ENCODE peak calls at places on chromosomes 3 and 15, in five cellular contexts. L is cardiac muscle cell; Z is testis; X is neural progenitor cell; A is CD4-positive, alpha-beta T cell. G is an unnamed sample.
A peak's percentile ranks its signal among the peaks of the same experiment; 100 is the strongest.

GRCh38 chr3:124584552-124585391 is 145.5 kb upstream of the UMPS start:
- DNase-seq in L (peak; percentile 91), Z (peak; percentile 74), X (peak; percentile 90), A (peak; percentile 38), G (peak; percentile 35)

GRCh38 chr3:36193448-36193847 is 186.9 kb upstream of the STAC start:
- DNase-seq in L (no peak), Z (no peak), X (no peak), A (no peak), G (no peak)

GRCh38 chr3:131762981-131763380 is 260.2 kb upstream of the MRPL3 start:
- DNase-seq in L (no peak), Z (no peak), X (no peak), A (no peak), G (no peak)

GRCh38 chr3:42518800-42519567 is 16.5 kb downstream of the VIPR1 start:
- DNase-seq in L (peak; percentile 19), Z (no peak), X (peak; percentile 58), A (peak; percentile 50), G (no peak)

GRCh38 chr3:46090161-46090591 is 62.9 kb upstream of the XCR1 start:
- DNase-seq in L (no peak), Z (no peak), X (no peak), A (no peak), G (peak; percentile 42)

GRCh38 chr3:69699183-69699582 is 40.1 kb upstream of the MITF start:
- DNase-seq in L (no peak), Z (no peak), X (no peak), A (no peak), G (no peak)

GRCh38 chr3:69665026-69665739 is 74.1 kb upstream of the MITF start:
- DNase-seq in L (peak; percentile 55), Z (no peak), X (no peak), A (no peak), G (no peak)

GRCh38 chr3:127768346-127769008 is 53.8 kb downstream of the MGLL start:
- DNase-seq in L (no peak), Z (no peak), X (no peak), A (no peak), G (no peak)

GRCh38 chr15:74651251-74651741 is 35.7 kb downstream of the CLK3 start:
- DNase-seq in L (no peak), Z (no peak), X (no peak), A (no peak), G (no peak)

GRCh38 chr3:143138948-143139347 is 19.4 kb downstream of the CHST2 start:
- DNase-seq in L (no peak), Z (no peak), X (no peak), A (no peak), G (no peak)

GRCh38 chr15:92959219-92959618 is 59.1 kb downstream of the CHD2 start:
- DNase-seq in L (no peak), Z (no peak), X (no peak), A (no peak), G (no peak)

GRCh38 chr15:35874260-35874905 is 328.4 kb upstream of the DPH6 start:
- DNase-seq in L (no peak), Z (no peak), X (no peak), A (no peak), G (no peak)

GRCh38 chr3:29293371-29293770 is 12.5 kb downstream of the RBMS3 start:
- DNase-seq in L (no peak), Z (no peak), X (no peak), A (no peak), G (no peak)

GRCh38 chr3:24128195-24129005 is 183.3 kb downstream of the NR1D2 start:
- DNase-seq in L (no peak), Z (no peak), X (no peak), A (no peak), G (no peak)

GRCh38 chr3:57961828-57962447 is 46.3 kb upstream of the FLNB start:
- DNase-seq in L (no peak), Z (no peak), X (no peak), A (no peak), G (no peak)

GRCh38 chr15:96369351-96369750 is 38.9 kb downstream of the NR2F2 start:
- DNase-seq in L (no peak), Z (no peak), X (no peak), A (no peak), G (no peak)

GRCh38 chr15:56679247-56679646 is 54.1 kb downstream of the ZNF280D start:
- DNase-seq in L (no peak), Z (no peak), X (no peak), A (no peak), G (no peak)

GRCh38 chr15:35728176-35728938 is 182.4 kb upstream of the DPH6 start:
- DNase-seq in L (no peak), Z (no peak), X (no peak), A (no peak), G (no peak)

GRCh38 chr3:197956626-197956988 is 3.4 kb upstream of the LMLN start:
- DNase-seq in L (no peak), Z (no peak), X (no peak), A (no peak), G (no peak)

GRCh38 chr15:77959094-77959879 is 118.2 kb downstream of the TBC1D2B start:
- DNase-seq in L (peak; percentile 79), Z (peak; percentile 83), X (peak; percentile 80), A (peak; percentile 81), G (peak; percentile 85)

GRCh38 chr15:32959077-32959476 is 235.4 kb downstream of the FMN1 start:
- DNase-seq in L (no peak), Z (no peak), X (no peak), A (no peak), G (no peak)

GRCh38 chr15:100665570-100665969 is 63.2 kb downstream of the ASB7 start:
- DNase-seq in L (no peak), Z (peak; percentile 49), X (no peak), A (no peak), G (no peak)

GRCh38 chr3:28915711-28916481 is 365.0 kb upstream of the RBMS3 start:
- DNase-seq in L (peak; percentile 45), Z (peak; percentile 21), X (peak; percentile 65), A (no peak), G (no peak)

GRCh38 chr3:97009427-97010019 is 195.1 kb downstream of the EPHA6 start:
- DNase-seq in L (no peak), Z (no peak), X (peak; percentile 84), A (no peak), G (no peak)

GRCh38 chr3:76470285-76470684 is 569.6 kb upstream of the ROBO2 start:
- DNase-seq in L (no peak), Z (no peak), X (no peak), A (no peak), G (no peak)

GRCh38 chr3:129235310-129235917 is 14.0 kb upstream of the COPG1 start:
- DNase-seq in L (no peak), Z (no peak), X (no peak), A (no peak), G (no peak)

GRCh38 chr3:69009559-69010410 is 3.7 kb downstream of the EOGT start:
- DNase-seq in L (no peak), Z (no peak), X (peak; percentile 51), A (no peak), G (no peak)

GRCh38 chr3:49939858-49940666 is at the start of gene RBM6:
- DNase-seq in L (peak; percentile 98), Z (peak; percentile 99), X (peak; percentile 99), A (peak; percentile 93), G (peak; percentile 98)
- TF ChIP-seq CTCF in L (no peak), Z (no peak), X (no peak), A (no peak), G (no peak)

DNA sequence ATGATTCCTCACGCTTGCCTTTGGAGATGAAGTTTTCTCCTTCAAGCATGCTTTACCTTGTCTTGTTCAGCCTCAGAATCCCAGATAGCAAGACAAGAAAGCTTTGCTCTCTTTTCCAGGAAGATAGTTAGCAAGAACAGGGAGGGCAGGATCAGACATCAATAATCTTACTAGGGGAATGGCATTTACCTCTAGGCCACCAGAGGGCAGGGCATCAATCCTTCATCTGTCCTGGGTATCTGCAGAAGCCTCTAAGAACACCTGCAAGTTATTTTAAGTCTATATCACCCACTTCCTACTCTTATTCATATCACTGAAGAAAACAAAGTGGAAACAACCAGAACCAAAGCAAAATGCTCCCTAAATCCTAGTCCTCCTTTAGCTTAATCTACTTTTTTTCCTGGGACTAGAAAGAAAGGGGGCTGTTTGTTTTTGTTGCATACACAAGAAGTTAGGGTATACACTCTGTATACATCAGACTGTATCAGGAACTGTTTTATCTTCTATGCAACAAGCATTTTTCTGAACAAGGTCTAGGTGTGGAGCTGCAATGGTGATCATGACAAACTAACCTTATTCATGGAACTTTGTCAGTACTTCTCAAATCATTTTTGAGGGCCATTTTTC is 862.5 kb downstream of the CADM2 start:
- DNase-seq in L (peak; percentile 62), Z (peak; percentile 60), X (peak; percentile 59), A (no peak), G (peak; percentile 7)
- TF ChIP-seq CTCF in L (no peak), Z (peak; percentile 35), X (peak; percentile 81), A (no peak), G (peak; percentile 40)

DNA sequence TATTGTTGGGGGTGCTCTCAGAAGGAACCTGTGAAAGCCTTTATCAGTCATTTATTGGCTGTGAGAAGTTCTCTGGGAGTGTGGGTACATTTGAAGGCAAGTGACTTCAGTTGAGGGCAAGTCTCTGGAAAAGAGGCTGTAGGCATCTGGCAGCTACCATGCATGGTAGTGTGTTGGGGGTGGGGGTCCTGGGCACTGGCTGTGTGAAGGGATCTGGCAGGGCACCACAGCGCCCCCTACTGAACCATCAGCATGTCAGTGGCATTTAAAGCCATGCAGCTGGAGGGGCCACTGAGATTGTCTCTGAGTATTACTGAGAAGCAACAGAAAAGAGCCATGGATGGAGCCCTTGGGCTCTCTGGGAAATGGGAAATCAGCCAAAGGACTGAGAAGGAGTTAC is 30.6 kb downstream of the CRTAP start:
- DNase-seq in L (no peak), Z (peak; percentile 48), X (peak; percentile 69), A (no peak), G (peak; percentile 43)
- TF ChIP-seq CTCF in L (peak; percentile 33), Z (no peak), X (peak; percentile 71), A (peak; percentile 19), G (peak; percentile 49)

GRCh38 chr15:67303490-67304363 is 49.1 kb downstream of the IQCH start:
- DNase-seq in L (peak; percentile 62), Z (peak; percentile 17), X (peak; percentile 57), A (no peak), G (peak; percentile 30)
- TF ChIP-seq CTCF in L (peak; percentile 34), Z (peak; percentile 18), X (peak; percentile 64), A (peak; percentile 79), G (peak; percentile 54)

DNA sequence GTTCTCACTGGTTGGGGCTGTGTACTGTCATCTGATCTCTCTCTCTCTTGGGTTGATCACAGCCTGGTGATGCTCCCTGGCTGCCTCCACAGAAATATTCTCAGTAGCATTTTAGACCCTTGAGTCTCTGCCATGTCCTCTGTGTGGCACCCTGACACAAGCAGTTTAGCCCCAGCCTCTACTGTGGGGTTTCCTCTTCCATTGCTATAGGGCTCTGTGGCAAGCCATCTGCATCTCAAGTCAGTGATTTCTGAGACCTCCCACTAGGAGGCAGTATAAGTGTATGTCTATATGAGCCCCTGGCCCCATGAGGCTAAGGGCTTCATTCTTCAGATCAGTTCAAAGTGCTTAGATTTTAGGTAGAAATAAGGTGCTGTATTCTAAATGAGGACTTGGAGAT is 50.6 kb upstream of the PLAAT1 start:
- DNase-seq in L (peak; percentile 74), Z (peak; percentile 67), X (peak; percentile 88), A (no peak), G (peak; percentile 32)
- TF ChIP-seq CTCF in L (peak; percentile 44), Z (peak; percentile 34), X (peak; percentile 77), A (no peak), G (peak; percentile 35)

GRCh38 chr3:13479582-13480339 is at the start of gene HDAC11:
- DNase-seq in L (peak; percentile 99), Z (peak; percentile 99), X (peak; percentile 99), A (peak; percentile 97), G (peak; percentile 100)
- TF ChIP-seq CTCF in L (no peak), Z (peak; percentile 70), X (peak; percentile 22), A (no peak), G (peak; percentile 6)

GRCh38 chr3:149486726-149487125 is 12.2 kb downstream of the TM4SF4 start:
- DNase-seq in L (no peak), Z (no peak), X (no peak), A (no peak), G (no peak)
- TF ChIP-seq CTCF in L (no peak), Z (no peak), X (no peak), A (no peak), G (no peak)

G was measured in GM10248.